ENCODE peak calls at places on chromosomes 3 and 15, in nine cellular contexts. T is right cardiac atrium; I is upper lobe of right lung; O is gastrocnemius medialis; R is GM06990; V is psoas muscle; U is right lobe of liver; F is trophoblast cell; C is CD4-positive, alpha-beta memory T cell. H is an unnamed sample.

GRCh38 chr3:183870563-183870962 is 14.1 kb downstream of the PARL start:
- DNase-seq in T (no peak), I (no peak), O (no peak), R (no peak), V (no peak), U (no peak), F (no peak), C (no peak), H (no peak)

GRCh38 chr3:99704417-99704816 is 66.0 kb downstream of the COL8A1 start:
- DNase-seq in T (no peak), I (no peak), O (no peak), R (no peak), V (no peak), U (no peak), F (no peak), C (no peak), H (no peak)

GRCh38 chr15:71508081-71508682 is 302.2 kb upstream of the NR2E3 start:
- DNase-seq in T (no peak), I (no peak), O (no peak), R (peak; percentile 59), V (no peak), U (peak; percentile 68), F (no peak), C (no peak), H (no peak)

GRCh38 chr15:88401972-88402656 is 65.1 kb downstream of the MRPL46 start:
- DNase-seq in T (peak; percentile 79), I (no peak), O (peak; percentile 14), R (peak; percentile 9), V (no peak), U (no peak), F (no peak), C (no peak), H (peak; percentile 36)

GRCh38 chr3:192571197-192571791 is 156.0 kb downstream of the FGF12 start:
- DNase-seq in T (peak; percentile 86), I (peak; percentile 67), O (peak; percentile 55), R (peak; percentile 9), V (peak; percentile 79), U (peak; percentile 71), F (peak; percentile 25), C (no peak), H (no peak)

GRCh38 chr3:5240740-5241139 is 53.2 kb downstream of the EDEM1 start:
- DNase-seq in T (no peak), I (no peak), O (no peak), R (no peak), V (no peak), U (no peak), F (no peak), C (no peak), H (no peak)

GRCh38 chr3:108132727-108133373 is 42.0 kb upstream of the CD47 start:
- DNase-seq in T (no peak), I (no peak), O (no peak), R (no peak), V (no peak), U (no peak), F (peak; percentile 80), C (no peak), H (no peak)

GRCh38 chr15:62413147-62413546 is 248.1 kb upstream of the C2CD4B start:
- DNase-seq in T (no peak), I (no peak), O (no peak), R (no peak), V (no peak), U (no peak), F (no peak), C (no peak), H (no peak)

GRCh38 chr3:188270423-188270972 is 116.5 kb downstream of the LPP start:
- DNase-seq in T (no peak), I (no peak), O (no peak), R (no peak), V (no peak), U (no peak), F (peak; percentile 96), C (no peak), H (no peak)

GRCh38 chr3:135125171-135125801 is 330.2 kb downstream of the EPHB1 start:
- DNase-seq in T (no peak), I (no peak), O (no peak), R (no peak), V (no peak), U (no peak), F (peak; percentile 63), C (no peak), H (peak; percentile 59)

GRCh38 chr3:84836961-84837360 is 121.8 kb upstream of the CADM2 start:
- DNase-seq in T (no peak), I (peak; percentile 76), O (no peak), R (no peak), V (no peak), U (no peak), F (peak; percentile 23), C (no peak), H (peak; percentile 34)

GRCh38 chr3:25178627-25179026 is 249.4 kb upstream of the RARB start:
- DNase-seq in T (no peak), I (no peak), O (no peak), R (no peak), V (no peak), U (no peak), F (no peak), C (no peak), H (no peak)

GRCh38 chr3:46607603-46608028 is 4.7 kb upstream of the FAM240A start:
- DNase-seq in T (no peak), I (no peak), O (no peak), R (no peak), V (peak; percentile 57), U (no peak), F (peak; percentile 42), C (no peak), H (peak; percentile 58)

GRCh38 chr3:176992565-176992964 is 204.7 kb downstream of the TBL1XR1 start:
- DNase-seq in T (no peak), I (no peak), O (no peak), R (no peak), V (no peak), U (no peak), F (no peak), C (no peak), H (no peak)

GRCh38 chr15:75801859-75802593 is 41.2 kb upstream of the UBE2Q2 start:
- DNase-seq in T (peak; percentile 91), I (peak; percentile 91), O (peak; percentile 66), R (peak; percentile 70), V (peak; percentile 91), U (peak; percentile 85), F (peak; percentile 83), C (peak; percentile 74), H (peak; percentile 94)

GRCh38 chr15:75791337-75791713 is 51.9 kb upstream of the UBE2Q2 start:
- DNase-seq in T (no peak), I (no peak), O (no peak), R (no peak), V (no peak), U (no peak), F (no peak), C (no peak), H (no peak)

GRCh38 chr15:75790631-75791336 is 52.5 kb upstream of the UBE2Q2 start:
- DNase-seq in T (no peak), I (no peak), O (no peak), R (no peak), V (no peak), U (no peak), F (no peak), C (no peak), H (no peak)

GRCh38 chr15:75799190-75799589 is 44.1 kb upstream of the UBE2Q2 start:
- DNase-seq in T (no peak), I (no peak), O (no peak), R (no peak), V (no peak), U (no peak), F (no peak), C (no peak), H (no peak)

GRCh38 chr15:75796321-75796720 is 46.9 kb upstream of the UBE2Q2 start:
- DNase-seq in T (no peak), I (no peak), O (no peak), R (no peak), V (no peak), U (no peak), F (no peak), C (no peak), H (no peak)
- H3K27me3 ChIP-seq in T (no peaks in the 10 kb centered on the region), I (peaks cover 9% of the 10 kb centered on the region), O (no peaks in the 10 kb centered on the region), R (no peaks in the 10 kb centered on the region), V (no peaks in the 10 kb centered on the region), U (no peaks in the 10 kb centered on the region), F (no peaks in the 10 kb centered on the region), C (peaks cover 2% of the 10 kb centered on the region), H (peaks cover 6% of the 10 kb centered on the region)

DNA sequence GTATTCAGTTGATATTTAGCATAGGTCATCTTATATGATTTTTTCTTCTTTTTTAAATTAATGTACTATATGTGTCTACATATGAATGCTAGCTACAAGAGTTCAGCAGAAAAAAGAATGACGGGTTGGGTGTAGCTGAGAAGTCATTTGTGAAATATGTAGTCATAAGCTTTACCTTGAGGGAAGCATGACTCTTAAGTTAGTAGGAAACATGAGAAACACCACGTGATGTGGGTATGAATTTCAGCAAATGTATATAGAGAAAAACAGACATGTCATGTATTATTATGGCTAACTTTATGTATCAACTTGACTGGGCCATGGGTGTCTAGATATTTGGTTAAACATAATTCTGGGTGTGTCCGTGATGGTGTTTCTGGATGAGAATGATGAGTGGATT is 125.0 kb downstream of the RAP2B start:
- DNase-seq in T (no peak), I (no peak), O (no peak), R (no peak), V (no peak), U (no peak), F (peak; percentile 12), C (no peak), H (no peak)
- H3K27me3 ChIP-seq in T (no peaks in the 10 kb centered on the region), I (no peaks in the 10 kb centered on the region), O (no peaks in the 10 kb centered on the region), R (no peaks in the 10 kb centered on the region), V (no peaks in the 10 kb centered on the region), U (no peaks in the 10 kb centered on the region), F (no peaks in the 10 kb centered on the region), C (no peaks in the 10 kb centered on the region), H (no peaks in the 10 kb centered on the region)

DNA sequence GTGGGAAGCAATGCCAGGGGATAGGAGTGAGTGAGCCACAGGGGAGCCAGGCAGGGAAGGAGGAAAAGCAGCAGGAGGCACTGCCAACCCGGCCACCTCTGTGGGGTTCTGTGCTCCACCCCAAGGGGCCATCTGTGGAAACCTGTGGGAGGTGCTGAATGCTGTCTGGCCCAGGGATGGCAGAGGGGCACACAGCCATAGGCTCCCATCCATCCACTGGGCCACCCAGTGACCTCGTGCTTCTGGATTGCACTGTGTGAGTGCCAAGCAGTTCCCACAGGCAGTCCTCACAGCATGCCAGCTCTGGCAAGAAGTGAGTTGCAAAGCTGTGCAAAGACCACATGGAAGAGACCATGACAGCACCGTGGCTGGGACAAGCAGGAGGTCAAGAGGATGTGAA is 27.5 kb downstream of the DNAJB8 start:
- DNase-seq in T (no peak), I (no peak), O (no peak), R (no peak), V (no peak), U (no peak), F (no peak), C (no peak), H (no peak)
- H3K27me3 ChIP-seq in T (no peaks in the 10 kb centered on the region), I (peaks cover 18% of the 10 kb centered on the region), O (no peaks in the 10 kb centered on the region), R (no peaks in the 10 kb centered on the region), V (peaks cover 4% of the 10 kb centered on the region), U (no peaks in the 10 kb centered on the region), F (no peaks in the 10 kb centered on the region), C (no peaks in the 10 kb centered on the region), H (peaks cover 3% of the 10 kb centered on the region)

GRCh38 chr3:17151598-17152373 is 267.0 kb downstream of the PLCL2 start:
- DNase-seq in T (no peak), I (no peak), O (no peak), R (peak; percentile 81), V (peak; percentile 50), U (no peak), F (peak; percentile 38), C (peak; percentile 76), H (no peak)
- H3K27me3 ChIP-seq in T (no peaks in the 10 kb centered on the region), I (no peaks in the 10 kb centered on the region), O (no peaks in the 10 kb centered on the region), R (no peaks in the 10 kb centered on the region), V (no peaks in the 10 kb centered on the region), U (no peaks in the 10 kb centered on the region), F (no peaks in the 10 kb centered on the region), C (no peaks in the 10 kb centered on the region), H (no peaks in the 10 kb centered on the region)

GRCh38 chr15:75955720-75956119 is 52.0 kb downstream of the FBXO22 start:
- DNase-seq in T (no peak), I (no peak), O (no peak), R (no peak), V (no peak), U (no peak), F (no peak), C (no peak), H (no peak)
- H3K27me3 ChIP-seq in T (no peaks in the 10 kb centered on the region), I (peaks cover 12% of the 10 kb centered on the region), O (no peaks in the 10 kb centered on the region), R (no peaks in the 10 kb centered on the region), V (no peaks in the 10 kb centered on the region), U (no peaks in the 10 kb centered on the region), F (no peaks in the 10 kb centered on the region), C (no peaks in the 10 kb centered on the region), H (no peaks in the 10 kb centered on the region)